ENCODE peak calls at places on chromosomes 16 and 17, in ten cellular contexts. U, N, P, K, X, E, M, I, D and A are unnamed samples.

GRCh38 chr16:3488801-3489200 is 6.5 kb downstream of the C16orf90 start:
- DNase-seq in U (no peak), X (no peak), K (no peak), E (no peak), M (no peak), I (no peak), D (no peak), P (no peak), N (no peak), A (no peak)

GRCh38 chr17:65066858-65067257 is 10.3 kb upstream of the GNA13 start:
- DNase-seq in P (no peak), M (no peak), K (no peak), X (no peak), N (no peak), D (no peak), I (peak), E (no peak), U (no peak), A (no peak)

GRCh38 chr16:17225551-17225950 is 245.2 kb downstream of the XYLT1 start:
- DNase-seq in D (no peak), U (no peak), I (peak), M (no peak), K (no peak), X (peak), E (no peak), N (no peak), P (no peak), A (no peak)

GRCh38 chr16:85800321-85800669 is 800 bp downstream of the COX4I1 start:
- DNase-seq in D (no peak), U (peak), M (peak), E (no peak), N (peak), P (peak), K (peak), X (peak), I (peak), A (peak)

GRCh38 chr17:39739885-39740356 is 2.2 kb downstream of the GRB7 start:
- DNase-seq in X (peak), I (no peak), D (no peak), E (no peak), M (peak), U (no peak), N (no peak), P (no peak), K (no peak), A (no peak)

GRCh38 chr17:7854851-7855642 is at the start of gene TMEM88:
- DNase-seq in U (no peak), D (no peak), X (peak), E (no peak), N (peak), P (no peak), M (peak), K (peak), I (no peak), A (no peak)

GRCh38 chr17:6894206-6894528 is 62.6 kb upstream of the TEKT1 start:
- DNase-seq in M (peak), X (peak), E (no peak), D (no peak), P (no peak), K (peak), I (no peak), N (no peak), U (no peak), A (no peak)

GRCh38 chr16:22816475-22816874 is 2.5 kb downstream of the HS3ST2 start:
- DNase-seq in M (no peak), X (peak), P (no peak), N (no peak), I (peak), E (no peak), D (no peak), K (no peak), U (no peak), A (no peak)

GRCh38 chr17:42843358-42843934 is 934 bp upstream of the AOC2 start:
- DNase-seq in D (no peak), K (no peak), N (peak), P (no peak), U (peak), E (no peak), I (peak), M (peak), X (peak), A (no peak)

GRCh38 chr16:79128706-79129105 is 471.8 kb downstream of the MAF start:
- DNase-seq in D (no peak), X (no peak), M (no peak), N (no peak), K (no peak), I (no peak), E (peak), U (no peak), P (no peak), A (no peak)

GRCh38 chr17:61314368-61315078 is 85.1 kb upstream of the TBX2 start:
- DNase-seq in U (no peak), N (no peak), E (peak), X (peak), M (no peak), D (no peak), P (no peak), I (peak), K (no peak), A (no peak)

GRCh38 chr16:54928421-54929089 is 2.1 kb upstream of the IRX5 start:
- DNase-seq in K (peak), N (no peak), D (peak), I (peak), U (peak), X (peak), E (peak), P (no peak), M (peak), A (no peak)

GRCh38 chr17:57006040-57006439 is 28.1 kb downstream of the SCPEP1 start:
- DNase-seq in X (no peak), E (no peak), I (peak), K (no peak), D (no peak), P (no peak), N (no peak), M (no peak), U (no peak), A (no peak)

GRCh38 chr17:63039899-63040602 is 74.0 kb downstream of the TANC2 start:
- DNase-seq in D (no peak), P (no peak), X (peak), K (no peak), M (no peak), U (no peak), I (peak), N (no peak), E (no peak), A (no peak)